ENCODE peak calls at places on chromosomes 6 and 20, in six cellular contexts. U, K, Z, L, S and W are unnamed samples.

GRCh38 chr6:22322103-22322882 is 25.5 kb upstream of the PRL start:
- DNase-seq in L (no peak), K (no peak), Z (no peak), S (no peak), U (no peak), W (no peak)

GRCh38 chr6:35219683-35220326 is 6.0 kb downstream of the SCUBE3 start:
- DNase-seq in U (no peak), Z (no peak), K (no peak), L (no peak), S (no peak), W (no peak)

GRCh38 chr20:39849664-39850063 is 839.4 kb downstream of the MAFB start:
- DNase-seq in U (no peak), Z (peak; percentile 57), S (peak; percentile 55), L (peak; percentile 28), K (peak; percentile 94), W (no peak)

GRCh38 chr6:157519255-157520116 is 138.5 kb downstream of the ZDHHC14 start:
- DNase-seq in U (no peak), Z (no peak), K (no peak), S (no peak), L (no peak), W (no peak)

GRCh38 chr20:60102665-60103210 is 144.5 kb downstream of the CDH26 start:
- DNase-seq in Z (no peak), S (no peak), L (peak; percentile 27), K (no peak), U (no peak), W (no peak)

GRCh38 chr6:132760256-132760655 is 2.6 kb upstream of the VNN2 start:
- DNase-seq in L (no peak), S (no peak), U (no peak), Z (no peak), K (no peak), W (no peak)

GRCh38 chr6:25377672-25378071 is 98.5 kb downstream of the CARMIL1 start:
- DNase-seq in L (no peak), Z (no peak), U (no peak), S (no peak), K (no peak), W (no peak)

GRCh38 chr20:50724851-50725721 is 6.3 kb upstream of the PARD6B start:
- DNase-seq in L (peak; percentile 72), S (peak; percentile 39), Z (peak; percentile 73), U (no peak), K (peak; percentile 74), W (no peak)

GRCh38 chr6:111692327-111693164 is 86.9 kb upstream of the TRAF3IP2 start:
- DNase-seq in L (no peak), Z (no peak), U (no peak), S (peak; percentile 65), K (no peak), W (no peak)

GRCh38 chr20:60053813-60054190 is 95.6 kb downstream of the CDH26 start:
- DNase-seq in Z (no peak), U (no peak), K (no peak), S (no peak), L (no peak), W (no peak)

GRCh38 chr6:113530769-113531168 is 326.4 kb upstream of the MARCKS start:
- DNase-seq in Z (no peak), U (no peak), L (no peak), S (no peak), K (no peak), W (no peak)

GRCh38 chr20:47318027-47318595 is 38.4 kb downstream of the ZMYND8 start:
- DNase-seq in Z (no peak), S (no peak), L (peak; percentile 52), U (no peak), K (peak; percentile 38), W (no peak)
- H3K4me3 ChIP-seq in Z (no peak overlapping the region), S (no peak overlapping the region), L (no peak overlapping the region), U (no peak overlapping the region), K (no peak overlapping the region), W (no peak overlapping the region)

GRCh38 chr20:31681769-31682168 is 40.9 kb downstream of the BCL2L1 start:
- DNase-seq in L (no peak), S (no peak), U (no peak), Z (no peak), K (no peak), W (no peak)

GRCh38 chr20:31679357-31680285 is 41.9 kb downstream of the COX4I2 start:
- DNase-seq in Z (no peak), K (no peak), U (no peak), L (no peak), S (no peak), W (no peak)

GRCh38 chr20:31682352-31682751 is 40.3 kb downstream of the BCL2L1 start:
- DNase-seq in Z (no peak), U (no peak), S (no peak), K (no peak), L (no peak), W (no peak)

GRCh38 chr20:31680286-31681127 is 42.2 kb downstream of the BCL2L1 start:
- DNase-seq in L (no peak), Z (no peak), S (no peak), U (no peak), K (no peak), W (no peak)

DNA sequence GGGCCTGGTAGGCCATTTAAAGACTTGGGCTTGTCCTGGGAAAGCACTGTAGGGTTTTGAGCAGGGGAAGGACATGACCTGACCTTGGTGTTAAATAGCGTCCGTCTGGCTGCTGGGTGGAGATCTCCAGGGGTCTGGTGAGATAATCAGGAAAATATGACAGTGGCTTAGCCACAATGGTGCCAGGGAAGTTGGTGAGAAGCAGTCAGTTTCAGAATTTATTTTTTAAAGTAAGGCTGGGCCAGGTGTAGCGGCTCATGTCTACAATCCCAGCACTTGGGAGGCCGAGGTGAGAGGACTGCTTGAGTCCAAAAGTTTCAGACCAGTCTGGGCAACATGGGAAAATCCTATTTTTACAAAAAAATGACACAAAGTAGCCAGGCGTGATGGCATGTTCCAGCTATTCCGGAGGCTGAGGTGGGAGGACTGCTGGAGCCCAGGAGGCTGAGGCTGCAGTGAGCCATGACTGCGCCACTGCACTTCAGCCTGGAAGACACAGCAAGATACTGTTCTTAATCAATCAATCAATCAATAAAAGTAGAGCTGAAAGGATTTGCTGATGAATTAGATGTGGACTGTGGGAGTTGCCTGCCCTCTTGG is 41.4 kb downstream of the BCL2L1 start:
- DNase-seq in S (no peak), K (no peak), U (no peak), Z (no peak), L (no peak), W (no peak)
- H3K4me1 ChIP-seq in S (peaks cover 8% of the 10 kb centered on the region), K (peaks cover 39% of the 10 kb centered on the region), U (peaks cover 96% of the 10 kb centered on the region), Z (peaks cover 34% of the 10 kb centered on the region), L (peaks cover 84% of the 10 kb centered on the region), W (peaks cover 90% of the 10 kb centered on the region)

GRCh38 chr6:149452062-149452939 is 32.5 kb downstream of the ZC3H12D start:
- DNase-seq in L (no peak), S (peak; percentile 51), K (no peak), U (no peak), Z (no peak), W (no peak)

GRCh38 chr6:149450679-149451360 is 34.0 kb downstream of the ZC3H12D start:
- DNase-seq in L (peak; percentile 43), S (peak; percentile 76), K (peak; percentile 47), Z (no peak), U (no peak), W (no peak)

GRCh38 chr6:149449054-149449453 is 35.8 kb downstream of the ZC3H12D start:
- DNase-seq in S (no peak), K (no peak), Z (no peak), L (no peak), U (no peak), W (no peak)

GRCh38 chr6:149451361-149452061 is 33.3 kb downstream of the ZC3H12D start:
- DNase-seq in L (peak; percentile 48), U (no peak), Z (peak; percentile 61), S (peak; percentile 91), K (peak; percentile 45), W (no peak)

DNA sequence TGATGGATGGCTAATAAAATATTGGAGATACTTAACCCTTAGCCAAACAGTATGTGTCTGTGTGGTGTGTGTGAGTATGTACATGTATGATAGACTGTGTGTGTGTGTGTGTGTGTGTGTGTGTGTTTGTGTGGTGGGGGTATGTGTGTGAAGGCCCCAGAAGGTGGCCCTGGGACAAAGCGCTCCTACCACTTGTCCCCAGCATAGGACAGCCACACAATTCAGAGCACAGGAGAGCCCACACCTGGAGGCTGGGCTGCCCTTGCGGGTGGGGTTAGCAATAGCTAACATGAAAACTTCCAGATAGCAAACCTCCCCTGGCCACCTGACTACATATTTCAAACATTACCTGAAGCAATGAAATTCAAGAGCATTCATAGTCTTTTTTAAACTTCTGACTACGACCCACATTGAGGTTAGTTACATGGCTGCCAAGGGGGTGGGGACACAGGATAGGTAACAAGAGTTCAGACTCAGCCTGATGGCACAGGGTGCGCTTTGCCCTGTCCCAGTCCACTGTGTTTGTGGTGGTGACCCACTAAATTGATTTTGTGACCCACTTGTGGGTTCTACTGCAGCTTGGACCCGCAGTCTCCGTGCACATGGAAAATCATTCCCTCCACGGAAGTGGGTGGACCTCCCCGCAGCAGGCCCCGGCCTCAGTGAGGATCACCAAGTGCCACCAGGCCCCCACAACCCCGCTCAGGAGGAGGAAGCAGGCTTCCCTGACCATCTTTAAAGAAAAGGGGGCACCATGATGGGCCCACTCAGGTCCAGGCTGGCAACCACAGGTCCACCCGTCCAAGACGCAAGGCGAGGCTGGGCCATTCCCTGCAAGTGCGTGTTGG is 34.8 kb downstream of the ZC3H12D start:
- DNase-seq in Z (no peak), K (no peak), L (no peak), S (peak; percentile 37), U (no peak), W (no peak)
- H3K4me3 ChIP-seq in Z (peak overlapping the region; percentile 29), K (no peak overlapping the region), L (peak overlapping the region; percentile 18), S (no peak overlapping the region), U (no peak overlapping the region), W (no peak overlapping the region)

GRCh38 chr20:47334022-47334551 is 22.4 kb downstream of the ZMYND8 start:
- DNase-seq in L (no peak), K (peak; percentile 36), U (no peak), Z (no peak), S (no peak), W (no peak)

GRCh38 chr20:47330933-47331708 is 25.4 kb downstream of the ZMYND8 start:
- DNase-seq in K (no peak), Z (no peak), U (no peak), S (no peak), L (no peak), W (no peak)

GRCh38 chr20:47335251-47336012 is 21.1 kb downstream of the ZMYND8 start:
- DNase-seq in U (no peak), L (no peak), K (no peak), Z (no peak), S (no peak), W (no peak)

GRCh38 chr20:47330071-47330470 is 26.4 kb downstream of the ZMYND8 start:
- DNase-seq in L (no peak), K (no peak), U (no peak), Z (no peak), S (no peak), W (no peak)

DNA sequence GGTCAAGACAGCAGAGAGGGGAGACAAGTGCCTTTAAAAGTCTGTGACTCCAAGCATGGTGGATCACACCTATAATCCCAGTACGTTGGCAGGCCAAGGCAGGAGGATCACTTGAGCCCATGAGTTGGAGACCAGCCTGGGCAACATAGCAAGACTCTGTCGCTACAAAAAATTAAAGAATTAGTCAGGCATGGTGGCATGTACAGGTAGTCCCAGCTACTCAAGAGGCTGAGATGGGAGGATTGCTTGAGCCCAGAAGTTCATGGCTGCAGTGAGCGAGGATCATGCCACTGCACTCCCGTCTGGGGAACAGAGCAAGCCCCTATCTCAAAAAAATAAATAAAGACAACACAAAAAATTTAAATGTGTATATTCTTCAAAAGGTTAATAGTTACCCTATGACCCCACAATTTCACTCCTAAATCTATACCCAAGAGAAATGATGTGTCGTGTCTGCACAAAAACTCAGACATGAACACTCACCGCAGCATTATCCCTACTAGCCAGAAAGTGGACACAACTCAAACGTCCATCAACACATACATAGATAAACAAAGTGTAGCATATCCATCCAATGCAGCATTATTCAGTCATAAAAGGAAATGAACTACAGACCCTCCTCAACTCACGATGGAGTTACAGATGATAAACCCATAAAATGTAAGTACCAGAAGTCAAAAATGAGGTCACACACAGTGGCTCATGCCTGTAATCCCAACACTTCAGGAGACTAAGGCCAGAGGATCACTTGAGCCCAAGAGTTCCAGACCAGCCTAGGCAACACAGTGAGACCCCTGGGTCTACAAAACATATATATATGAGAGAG is 23.9 kb downstream of the ZMYND8 start:
- DNase-seq in K (no peak), L (no peak), S (no peak), U (no peak), Z (no peak), W (no peak)
- H3K4me1 ChIP-seq in K (peaks cover 36% of the 10 kb centered on the region), L (peaks cover 71% of the 10 kb centered on the region), S (peaks cover 34% of the 10 kb centered on the region), U (peaks cover 35% of the 10 kb centered on the region), Z (peaks cover 31% of the 10 kb centered on the region), W (peaks cover 33% of the 10 kb centered on the region)